ENCODE peak calls at places on chromosomes 16 and 17, in nine cellular contexts. J, U, F, L, R, C, Z, H and A are unnamed samples.
A peak's percentile ranks its signal among the peaks of the same experiment; 100 is the strongest.

GRCh38 chr16:21608647-21609328 is 9.4 kb downstream of the METTL9 start:
- DNase-seq in J (no peak), U (no peak), F (no peak), L (no peak), R (no peak), C (no peak), Z (no peak), H (no peak), A (peak; percentile 9)

GRCh38 chr16:80619824-80620223 is 79.0 kb downstream of the DYNLRB2 start:
- DNase-seq in J (no peak), U (no peak), F (no peak), L (peak; percentile 48), R (no peak), C (no peak), Z (no peak), H (no peak), A (no peak)

GRCh38 chr17:180380-181212 is 854 bp downstream of the DOC2B start:
- DNase-seq in J (peak; percentile 76), U (no peak), F (no peak), L (no peak), R (no peak), C (no peak), Z (no peak), H (no peak), A (no peak)

GRCh38 chr16:75761111-75761510 is 34.8 kb upstream of the CPHXL start:
- DNase-seq in J (no peak), U (no peak), F (no peak), L (no peak), R (no peak), C (peak; percentile 39), Z (no peak), H (no peak), A (no peak)

GRCh38 chr17:27490391-27490790 is 34.1 kb downstream of the KSR1 start:
- DNase-seq in J (no peak), U (no peak), F (no peak), L (no peak), R (no peak), C (no peak), Z (no peak), H (no peak), A (no peak)

GRCh38 chr17:29620779-29621500 is 1.8 kb downstream of the CORO6 start:
- DNase-seq in J (no peak), U (no peak), F (no peak), L (no peak), R (no peak), C (no peak), Z (no peak), H (no peak), A (no peak)

GRCh38 chr16:685967-686366 is 1.8 kb upstream of the JMJD8 start:
- DNase-seq in J (peak; percentile 84), U (no peak), F (no peak), L (peak; percentile 49), R (no peak), C (peak; percentile 52), Z (no peak), H (no peak), A (no peak)

GRCh38 chr16:46830417-46830901 is 521 bp downstream of the C16orf87 start:
- DNase-seq in J (no peak), U (no peak), F (peak; percentile 80), L (peak; percentile 14), R (peak; percentile 12), C (peak; percentile 53), Z (no peak), H (peak; percentile 15), A (no peak)

GRCh38 chr17:78196712-78197111 is 9.6 kb downstream of the AFMID start:
- DNase-seq in J (no peak), U (no peak), F (no peak), L (no peak), R (no peak), C (no peak), Z (no peak), H (no peak), A (no peak)

GRCh38 chr17:83174859-83175550 is 95.6 kb downstream of the METRNL start:
- DNase-seq in J (no peak), U (no peak), F (no peak), L (no peak), R (no peak), C (no peak), Z (no peak), H (no peak), A (peak; percentile 60)

GRCh38 chr17:60169921-60170817 is 20.4 kb downstream of the CA4 start:
- DNase-seq in J (no peak), U (no peak), F (no peak), L (peak; percentile 46), R (peak; percentile 73), C (no peak), Z (no peak), H (no peak), A (no peak)

GRCh38 chr17:73799781-73800627 is 155.8 kb upstream of the SDK2 start:
- DNase-seq in J (no peak), U (no peak), F (no peak), L (peak; percentile 34), R (no peak), C (no peak), Z (no peak), H (no peak), A (no peak)

GRCh38 chr16:85306071-85306792 is 194.0 kb upstream of the CIBAR2 start:
- DNase-seq in J (no peak), U (peak; percentile 31), F (peak; percentile 97), L (peak; percentile 75), R (peak; percentile 87), C (peak; percentile 95), Z (peak; percentile 40), H (peak; percentile 67), A (peak; percentile 74)

GRCh38 chr16:88548985-88549384 is 21.2 kb upstream of the ZC3H18 start:
- DNase-seq in J (peak; percentile 7), U (no peak), F (no peak), L (no peak), R (no peak), C (no peak), Z (no peak), H (no peak), A (no peak)

GRCh38 chr16:88552815-88553214 is 17.4 kb upstream of the ZC3H18 start:
- DNase-seq in J (no peak), U (no peak), F (no peak), L (no peak), R (no peak), C (no peak), Z (no peak), H (no peak), A (no peak)

GRCh38 chr16:88548131-88548874 is 21.9 kb upstream of the ZC3H18 start:
- DNase-seq in J (peak; percentile 37), U (no peak), F (no peak), L (no peak), R (no peak), C (no peak), Z (no peak), H (no peak), A (no peak)

GRCh38 chr16:88552166-88552565 is 18.0 kb upstream of the ZC3H18 start:
- DNase-seq in J (no peak), U (no peak), F (no peak), L (no peak), R (no peak), C (no peak), Z (no peak), H (no peak), A (no peak)

GRCh38 chr16:88549671-88550643 is 20.2 kb upstream of the ZC3H18 start:
- DNase-seq in J (peak; percentile 33), U (no peak), F (no peak), L (no peak), R (no peak), C (peak; percentile 60), Z (no peak), H (no peak), A (peak; percentile 30)
- H3K4me3 ChIP-seq in J (no peak overlapping the region), U (no peak overlapping the region), F (no peak overlapping the region), L (no peak overlapping the region), R (no peak overlapping the region), C (no peak overlapping the region), Z (no peak overlapping the region), H (peak overlapping the region; percentile 30), A (no peak overlapping the region)

DNA sequence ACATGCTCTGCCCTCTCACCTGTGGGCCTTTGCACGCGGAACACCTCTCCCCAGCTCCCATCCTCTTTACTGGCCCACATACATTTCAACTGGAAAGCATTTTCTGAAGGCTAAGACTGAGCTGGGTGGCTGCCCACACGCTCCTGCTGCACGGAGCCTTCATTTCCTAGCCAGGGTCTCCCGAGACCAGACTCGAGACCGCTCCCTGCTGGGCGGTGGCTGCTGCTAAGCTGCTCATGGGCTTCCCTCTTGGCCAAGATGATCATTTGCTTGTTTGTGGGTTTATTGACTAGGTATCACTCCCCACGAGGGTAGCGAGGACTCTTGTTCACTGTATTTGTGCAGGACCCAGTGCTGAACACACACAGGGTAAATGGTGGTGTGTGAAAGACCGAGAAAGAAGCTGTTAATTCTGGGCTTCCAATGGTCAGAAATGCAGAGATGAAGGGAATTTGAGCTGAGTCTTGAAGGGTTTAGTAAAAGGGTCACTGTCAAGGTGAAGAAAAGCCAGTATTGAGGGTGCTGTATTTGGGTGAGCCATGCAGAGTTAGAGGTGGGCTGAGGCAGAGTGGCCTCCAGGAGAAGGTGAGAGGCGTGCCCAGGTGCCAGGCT is 907 bp downstream of the TRAPPC2L start:
- DNase-seq in J (peak; percentile 88), U (peak; percentile 21), F (peak; percentile 91), L (peak; percentile 82), R (peak; percentile 67), C (peak; percentile 89), Z (peak; percentile 16), H (peak; percentile 63), A (peak; percentile 64)
- TF ChIP-seq CTCF in J (peak; percentile 74), U (peak; percentile 83), F (peak; percentile 72), L (peak; percentile 81), R (peak; percentile 78), C (peak; percentile 79), Z (peak; percentile 86), H (peak; percentile 73), A (peak; percentile 91)

DNA sequence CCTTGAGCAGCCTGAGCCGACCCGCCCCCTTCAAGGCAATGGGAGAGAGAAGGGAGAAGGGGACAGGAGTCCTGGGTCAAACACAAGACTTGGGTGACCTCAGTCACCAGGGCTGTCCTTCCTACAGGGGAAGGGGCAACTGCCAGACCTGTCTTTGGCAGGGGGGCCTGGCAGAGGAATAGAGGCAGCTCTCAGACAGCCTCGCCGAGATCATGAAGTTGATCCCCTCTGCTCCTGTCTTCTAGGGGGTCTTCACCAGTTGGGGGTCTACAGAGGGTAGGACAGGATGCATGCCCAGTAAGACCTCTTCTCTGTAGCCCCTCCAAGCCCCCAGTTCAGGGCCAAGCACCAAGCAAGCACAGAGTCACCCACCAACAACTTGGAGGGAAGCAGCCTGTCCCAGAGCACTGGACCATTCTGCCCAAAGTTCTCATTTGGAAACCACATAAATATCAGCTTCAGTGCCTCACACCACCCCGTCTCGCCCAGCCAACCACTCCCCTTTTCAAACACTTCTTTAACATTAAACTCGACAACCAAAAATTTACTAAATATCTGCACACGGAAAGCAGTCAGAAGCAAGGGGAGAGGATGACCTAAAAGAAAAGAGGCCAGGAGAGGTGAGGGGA is 7.8 kb downstream of the DOK4 start:
- DNase-seq in J (no peak), U (no peak), F (no peak), L (no peak), R (no peak), C (no peak), Z (no peak), H (no peak), A (no peak)
- H3K4me3 ChIP-seq in J (peak overlapping the region; percentile 48), U (no peak overlapping the region), F (peak overlapping the region; percentile 55), L (no peak overlapping the region), R (no peak overlapping the region), C (no peak overlapping the region), Z (peak overlapping the region; percentile 61), H (no peak overlapping the region), A (no peak overlapping the region)

DNA sequence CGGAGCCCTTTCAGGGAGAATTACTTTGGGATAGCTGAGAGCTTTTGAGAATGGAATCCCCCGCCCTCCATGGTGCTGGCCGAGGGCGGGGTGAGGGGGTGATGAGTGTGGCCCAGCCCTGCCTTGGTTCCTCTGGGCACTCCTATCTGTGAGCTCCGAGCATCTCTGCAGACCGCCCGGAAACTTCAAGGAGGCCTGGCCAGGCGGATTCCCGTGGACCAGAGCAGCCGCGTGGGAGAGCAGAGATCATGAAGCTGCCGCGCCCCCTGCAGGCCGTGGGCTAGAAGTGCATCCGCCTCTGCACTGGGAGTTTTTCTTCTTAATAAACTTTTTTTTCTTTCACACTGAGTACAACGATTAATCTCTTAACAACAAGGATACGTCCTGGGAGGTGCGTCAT is 392.9 kb upstream of the EEF2KMT start:
- DNase-seq in J (peak; percentile 70), U (no peak), F (peak; percentile 69), L (no peak), R (peak; percentile 6), C (peak; percentile 71), Z (no peak), H (no peak), A (peak; percentile 6)
- TF ChIP-seq CTCF in J (peak; percentile 41), U (peak; percentile 81), F (peak; percentile 56), L (no peak), R (peak; percentile 60), C (peak; percentile 85), Z (peak; percentile 45), H (peak; percentile 12), A (peak; percentile 69)